ENCODE peak calls at places on chromosome 15, in four cellular contexts. Q is bronchial epithelial cell, F is GM23248, Z is fibroblast of lung. X is an unnamed sample.
A peak's percentile ranks its signal among the peaks of the same experiment; 100 is the strongest.

GRCh38 chr15:65303687-65304392 is 637 bp upstream of the RNU5B-1 start:
- DNase-seq in Q (peak; percentile 48), F (peak; percentile 72), Z (peak; percentile 60), X (peak; percentile 74)

GRCh38 chr15:54618120-54618519 is 578.6 kb downstream of the RSL24D1 start:
- DNase-seq in F (no peak), Z (no peak), Q (no peak), X (no peak)

GRCh38 chr15:48370460-48370859 is 39.2 kb downstream of the DUT start:
- DNase-seq in F (peak; percentile 90), Q (peak; percentile 76), Z (peak; percentile 94), X (no peak)

GRCh38 chr15:74006774-74007639 is 12.5 kb downstream of the PML start:
- DNase-seq in Q (no peak), F (no peak), Z (no peak), X (no peak)

GRCh38 chr15:64911317-64912186 is at the start of gene ANKDD1A:
- DNase-seq in F (peak; percentile 75), Q (peak; percentile 33), Z (peak; percentile 51), X (peak; percentile 87)

GRCh38 chr15:25416693-25417092 is 22.1 kb downstream of the UBE3A start:
- DNase-seq in F (no peak), Q (peak; percentile 48), Z (peak; percentile 43), X (no peak)

GRCh38 chr15:68469162-68470048 is 37.4 kb upstream of the ITGA11 start:
- DNase-seq in F (no peak), Q (no peak), Z (peak; percentile 61), X (no peak)

GRCh38 chr15:91915576-91915975 is 62.1 kb downstream of the SLCO3A1 start:
- DNase-seq in Z (no peak), Q (no peak), F (no peak), X (no peak)

GRCh38 chr15:40246496-40247275 is 7.8 kb downstream of the PAK6 start:
- DNase-seq in F (no peak), Q (peak; percentile 63), Z (no peak), X (peak; percentile 7)

GRCh38 chr15:98694153-98694552 is 45.8 kb downstream of the IGF1R start:
- DNase-seq in Z (no peak), F (no peak), Q (no peak), X (no peak)

GRCh38 chr15:71773206-71773859 is 37.0 kb upstream of the NR2E3 start:
- DNase-seq in Z (no peak), F (no peak), Q (no peak), X (no peak)

GRCh38 chr15:98803228-98804056 is 155.1 kb downstream of the IGF1R start:
- DNase-seq in Q (peak; percentile 90), Z (peak; percentile 80), F (peak; percentile 73), X (no peak)

GRCh38 chr15:43067717-43068461 is 37.9 kb downstream of the UBR1 start:
- DNase-seq in Z (peak; percentile 85), F (peak; percentile 46), Q (peak; percentile 24), X (no peak)

GRCh38 chr15:51982013-51982769 is 10.6 kb upstream of the LEO1 start:
- DNase-seq in Z (peak; percentile 69), Q (peak; percentile 82), F (peak; percentile 90), X (no peak)

GRCh38 chr15:85658816-85659215 is 135.9 kb downstream of the KLHL25 start:
- DNase-seq in Z (no peak), F (no peak), Q (no peak), X (no peak)
- H3K36me3 ChIP-seq in Z (peaks cover 4% of the 10 kb centered on the region), F (peaks cover 5% of the 10 kb centered on the region), Q (peaks cover 8% of the 10 kb centered on the region), X (no peaks in the 10 kb centered on the region)

DNA sequence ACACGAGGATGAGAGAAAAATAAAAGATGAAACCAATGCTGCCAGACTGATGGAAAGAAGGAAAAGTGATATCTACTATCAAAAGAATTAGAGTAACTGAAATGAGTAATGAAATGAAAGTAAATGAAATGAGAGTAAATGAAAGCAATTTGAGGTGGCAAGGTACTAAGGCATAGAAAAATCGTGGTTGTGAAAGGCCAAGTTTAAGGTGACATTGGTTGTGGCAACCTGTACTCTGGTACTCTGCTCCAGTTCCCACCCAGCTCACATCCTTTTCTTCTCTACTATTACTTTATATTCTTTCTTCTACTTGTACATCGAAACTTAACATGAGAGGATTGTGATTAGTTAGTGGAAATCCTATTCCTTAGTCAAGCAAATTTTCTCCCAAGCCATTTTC is 10.1 kb downstream of the RFX7 start:
- DNase-seq in F (no peak), Q (no peak), Z (no peak), X (no peak)
- H3K36me3 ChIP-seq in F (peaks cover 4% of the 10 kb centered on the region), Q (peaks cover 4% of the 10 kb centered on the region), Z (no peaks in the 10 kb centered on the region), X (no peaks in the 10 kb centered on the region)

GRCh38 chr15:75209289-75209676 is 7.6 kb downstream of the C15orf39 start:
- DNase-seq in F (no peak), Q (no peak), Z (no peak), X (no peak)
- H3K36me3 ChIP-seq in F (no peaks in the 10 kb centered on the region), Q (peaks cover 40% of the 10 kb centered on the region), Z (peaks cover 20% of the 10 kb centered on the region), X (no peaks in the 10 kb centered on the region)

GRCh38 chr15:66705277-66705927 is 3.4 kb downstream of the SMAD6 start:
- DNase-seq in F (no peak), Z (no peak), Q (no peak), X (no peak)
- H3K36me3 ChIP-seq in F (no peaks in the 10 kb centered on the region), Z (peaks cover 2% of the 10 kb centered on the region), Q (no peaks in the 10 kb centered on the region), X (no peaks in the 10 kb centered on the region)

GRCh38 chr15:60349589-60349988 is 48.2 kb downstream of the ANXA2 start:
- DNase-seq in Q (no peak), F (no peak), Z (no peak), X (no peak)
- H3K36me3 ChIP-seq in Q (peaks cover 37% of the 10 kb centered on the region), F (peaks cover 94% of the 10 kb centered on the region), Z (peaks cover 41% of the 10 kb centered on the region), X (no peaks in the 10 kb centered on the region)

DNA sequence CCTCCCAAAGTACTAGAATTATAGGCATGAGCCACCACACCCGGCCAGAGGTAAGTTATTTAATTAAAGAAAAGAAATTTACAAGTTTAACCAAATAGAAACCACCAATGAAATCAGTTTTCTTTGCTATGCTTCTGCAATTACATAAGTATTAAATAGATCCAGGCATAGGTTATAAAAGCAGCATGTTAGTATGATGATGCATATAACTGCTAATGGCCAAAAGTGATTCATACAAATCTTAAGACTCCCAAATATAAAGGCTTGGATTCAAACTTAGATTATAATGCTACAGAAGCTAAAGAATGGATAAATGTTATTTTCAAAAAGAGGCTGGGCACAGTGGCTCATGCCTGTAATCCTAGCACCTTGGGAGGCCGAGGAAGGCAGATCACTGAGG is 32.8 kb upstream of the HDC start:
- DNase-seq in Q (no peak), Z (peak; percentile 17), F (peak; percentile 53), X (no peak)
- H3K36me3 ChIP-seq in Q (no peaks in the 10 kb centered on the region), Z (peaks cover 2% of the 10 kb centered on the region), F (peaks cover 13% of the 10 kb centered on the region), X (no peaks in the 10 kb centered on the region)